ENCODE peak calls at places on chromosomes 4 and X, in six cellular contexts. A is CD8-positive, alpha-beta memory T cell; U is psoas muscle; Z is fibroblast of lung; D is GM23338; T is suprapubic skin. F is an unnamed sample. For H3K4me1, the result is how much of the 10 kb centered on the place peaks cover.

GRCh38 chrX:119981286-119982070 is 37.9 kb upstream of the NKAP start:
- DNase-seq in A (no peak), U (no peak), Z (peak), D (peak), T (no peak), F (no peak)

GRCh38 chr4:89298160-89298559 is 9.4 kb downstream of the GPRIN3 start:
- DNase-seq in A (peak), U (no peak), Z (no peak), D (peak), T (no peak), F (no peak)

GRCh38 chrX:71999535-71999934 is 88.9 kb downstream of the NHSL2 start:
- DNase-seq in A (no peak), U (no peak), Z (no peak), D (no peak), T (no peak), F (no peak)

GRCh38 chr4:111960241-111960667 is 185.0 kb upstream of the FAM241A start:
- DNase-seq in A (no peak), U (no peak), Z (peak), D (no peak), T (no peak), F (no peak)

GRCh38 chrX:13607996-13608365 is 38.6 kb downstream of the EGFL6 start:
- DNase-seq in A (no peak), U (no peak), Z (no peak), D (no peak), T (no peak), F (no peak)

GRCh38 chrX:48522291-48522690 is 683 bp downstream of the EBP start:
- DNase-seq in A (no peak), U (no peak), Z (no peak), D (no peak), T (no peak), F (no peak)

GRCh38 chrX:38438321-38438720 is 85.9 kb downstream of the OTC start:
- DNase-seq in A (no peak), U (no peak), Z (no peak), D (peak), T (no peak), F (no peak)

GRCh38 chrX:150854856-150855255 is 43.6 kb downstream of the CD99L2 start:
- DNase-seq in A (no peak), U (no peak), Z (no peak), D (no peak), T (no peak), F (no peak)

GRCh38 chr4:94571301-94571700 is 119.6 kb downstream of the PDLIM5 start:
- DNase-seq in A (no peak), U (no peak), Z (no peak), D (peak), T (no peak), F (no peak)

GRCh38 chrX:12894074-12894691 is 12.2 kb upstream of the TLR8 start:
- DNase-seq in A (peak), U (peak), Z (no peak), D (peak), T (no peak), F (no peak)

GRCh38 chrX:44025611-44026010 is 52.4 kb upstream of the NDP start:
- DNase-seq in A (no peak), U (no peak), Z (peak), D (no peak), T (no peak), F (no peak)

GRCh38 chrX:115047715-115048114 is 30.3 kb upstream of the IL13RA2 start:
- DNase-seq in A (no peak), U (no peak), Z (no peak), D (no peak), T (no peak), F (no peak)

GRCh38 chr4:142547974-142548373 is 298.1 kb downstream of the INPP4B start:
- DNase-seq in A (no peak), U (no peak), Z (peak), D (no peak), T (no peak), F (no peak)

GRCh38 chr4:155967098-155967497 is 13.4 kb upstream of the CTSO start:
- DNase-seq in A (no peak), U (no peak), Z (peak), D (no peak), T (no peak), F (no peak)

GRCh38 chrX:103100484-103100883 is 7.5 kb upstream of the NXF3 start:
- DNase-seq in A (no peak), U (no peak), Z (no peak), D (no peak), T (no peak), F (no peak)

GRCh38 chr4:17347445-17347844 is 164.4 kb downstream of the QDPR start:
- DNase-seq in A (no peak), U (no peak), Z (peak), D (peak), T (no peak), F (no peak)

GRCh38 chr4:62709618-62710252 is 1509.6 kb downstream of the ADGRL3 start:
- DNase-seq in A (no peak), U (no peak), Z (peak), D (peak), T (no peak), F (no peak)

GRCh38 chrX:129980540-129981206 is 1.8 kb upstream of the BCORL1 start:
- DNase-seq in A (no peak), U (peak), Z (peak), D (peak), T (no peak), F (peak)

GRCh38 chr4:30789219-30789671 is 69.1 kb downstream of the PCDH7 start:
- DNase-seq in A (no peak), U (no peak), Z (no peak), D (peak), T (no peak), F (no peak)

GRCh38 chrX:71581210-71581609 is 3.0 kb downstream of the GCNA start:
- DNase-seq in A (no peak), U (no peak), Z (no peak), D (no peak), T (no peak), F (no peak)

GRCh38 chrX:112868586-112868985 is 28.0 kb upstream of the AMOT start:
- DNase-seq in A (no peak), U (no peak), Z (no peak), D (no peak), T (no peak), F (no peak)

GRCh38 chrX:78092296-78092695 is 11.8 kb upstream of the PGK1 start:
- DNase-seq in A (no peak), U (no peak), Z (peak), D (peak), T (no peak), F (no peak)

GRCh38 chr4:105135746-105136145 is 10.9 kb upstream of the TET2 start:
- DNase-seq in A (no peak), U (no peak), Z (no peak), D (peak), T (no peak), F (no peak)
- H3K27ac ChIP-seq in A (no peak), U (no peak), Z (no peak), D (no peak), T (no peak), F (no peak)

DNA sequence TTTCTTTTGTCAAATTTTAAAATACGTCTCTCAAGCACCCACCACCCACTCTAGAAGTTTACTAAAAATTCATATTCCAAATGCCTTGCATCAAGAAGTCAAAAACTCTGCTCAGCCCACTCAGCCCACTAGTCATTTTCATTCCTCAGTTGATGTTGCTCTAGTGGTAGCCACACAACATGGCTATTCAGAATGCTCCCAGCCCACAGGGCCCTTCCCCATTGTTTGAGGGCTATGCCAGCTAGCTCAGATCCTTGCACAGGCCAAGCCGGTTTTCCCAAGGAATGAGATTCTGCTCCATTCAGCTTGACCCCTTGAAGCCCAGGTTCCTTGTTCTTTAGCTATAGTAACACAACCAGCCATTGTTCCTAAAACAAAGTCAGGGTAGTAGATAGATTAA is 297.5 kb upstream of the RASGEF1B start:
- DNase-seq in A (no peak), U (no peak), Z (no peak), D (no peak), T (no peak), F (no peak)
- H3K4me3 ChIP-seq in A (no peak), U (no peak), Z (no peak), D (no peak), T (no peak), F (no peak)

GRCh38 chr4:10101559-10102192 is 14.9 kb downstream of the WDR1 start:
- DNase-seq in A (no peak), U (no peak), Z (no peak), D (no peak), T (no peak), F (no peak)
- H3K4me1 ChIP-seq in A (half or more), U (half or more), Z (under half), D (under half), T (half or more), F (under half)

GRCh38 chrX:153334654-153335295 is 822 bp downstream of the ZNF275 start:
- DNase-seq in A (no peak), U (no peak), Z (no peak), D (no peak), T (no peak), F (peak)
- H3K27ac ChIP-seq in A (peak), U (peak), Z (peak), D (no peak), T (no peak), F (no peak)

GRCh38 chr4:67533112-67533511 is 12.2 kb downstream of the CENPC start:
- DNase-seq in A (no peak), U (no peak), Z (no peak), D (no peak), T (no peak), F (no peak)

GRCh38 chr4:67535280-67535840 is 9.9 kb downstream of the CENPC start:
- DNase-seq in A (no peak), U (no peak), Z (no peak), D (peak), T (no peak), F (no peak)

GRCh38 chr4:67531349-67531748 is 14.0 kb downstream of the CENPC start:
- DNase-seq in A (no peak), U (no peak), Z (no peak), D (no peak), T (no peak), F (no peak)
- H3K4me3 ChIP-seq in A (no peak), U (no peak), Z (no peak), D (no peak), T (no peak), F (no peak)

GRCh38 chr4:86924805-86925204 is 10.0 kb upstream of the AFF1 start:
- DNase-seq in A (no peak), U (no peak), Z (peak), D (no peak), T (no peak), F (no peak)
- H3K4me1 ChIP-seq in A (under half), U (under half), Z (under half), D (under half), T (under half), F (under half)

DNA sequence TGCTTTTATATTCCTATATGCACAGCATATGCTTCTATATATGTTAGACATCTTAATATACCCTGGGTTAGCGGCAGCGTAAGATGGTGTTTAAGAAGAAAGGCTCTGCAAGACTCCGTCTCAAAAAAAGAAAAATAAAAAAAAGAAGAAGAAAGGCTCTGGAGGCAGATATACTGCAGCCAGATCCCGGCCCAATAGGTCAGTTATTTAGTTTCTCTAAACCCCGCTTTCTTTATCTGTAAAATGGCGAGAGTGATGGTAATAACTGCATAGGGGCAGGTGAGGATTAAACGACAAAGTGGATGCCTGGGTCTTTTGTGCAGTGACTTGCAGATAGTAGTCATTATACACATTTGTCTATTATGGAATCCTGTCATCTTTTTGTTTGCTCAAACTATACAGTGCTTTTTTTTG is 115.2 kb downstream of the NAA11 start:
- DNase-seq in A (no peak), U (no peak), Z (no peak), D (no peak), T (no peak), F (no peak)
- H3K27ac ChIP-seq in A (peak), U (no peak), Z (no peak), D (no peak), T (no peak), F (no peak)

GRCh38 chr4:2061208-2062131 is 2.3 kb downstream of the NAT8L start:
- DNase-seq in A (no peak), U (peak), Z (no peak), D (no peak), T (no peak), F (peak)
- H3K4me3 ChIP-seq in A (no peak), U (peak), Z (no peak), D (peak), T (peak), F (no peak)

GRCh38 chr4:163598489-163598888 is 104.0 kb downstream of the TMA16 start:
- DNase-seq in A (no peak), U (no peak), Z (no peak), D (no peak), T (no peak), F (no peak)
- H3K4me1 ChIP-seq in A (under half), U (under half), Z (under half), D (under half), T (under half), F (under half)